ENCODE peak calls at places on chromosomes 2 and 18, in six cellular contexts. V, B, K, D, Y and F are unnamed samples.

GRCh38 chr2:98538280-98539041 is 69.9 kb downstream of the COA5 start:
- DNase-seq in V (no peak), B (no peak), K (no peak), D (no peak), Y (no peak), F (no peak)

GRCh38 chr2:241739651-241740050 is 5.2 kb downstream of the D2HGDH start:
- DNase-seq in V (no peak), B (no peak), K (no peak), D (no peak), Y (no peak), F (no peak)

GRCh38 chr2:162582357-162582798 is 238.4 kb downstream of the GCA start:
- DNase-seq in V (peak; percentile 61), B (peak; percentile 12), K (no peak), D (no peak), Y (peak; percentile 89), F (no peak)

GRCh38 chr2:10647451-10647850 is 42.3 kb downstream of the NOL10 start:
- DNase-seq in V (no peak), B (no peak), K (no peak), D (no peak), Y (no peak), F (no peak)

GRCh38 chr18:8479826-8480225 is 129.4 kb upstream of the RAB12 start:
- DNase-seq in V (no peak), B (no peak), K (no peak), D (no peak), Y (no peak), F (no peak)

GRCh38 chr2:66874411-66874810 is 439.5 kb downstream of the MEIS1 start:
- DNase-seq in V (no peak), B (no peak), K (no peak), D (no peak), Y (no peak), F (no peak)

GRCh38 chr2:135890830-135891229 is 14.6 kb upstream of the MCM6 start:
- DNase-seq in V (no peak), B (no peak), K (no peak), D (no peak), Y (no peak), F (no peak)

GRCh38 chr18:57881818-57882413 is 78.8 kb upstream of the ATP8B1 start:
- DNase-seq in V (peak; percentile 65), B (peak; percentile 20), K (peak; percentile 72), D (peak; percentile 76), Y (peak; percentile 69), F (peak; percentile 65)

GRCh38 chr2:59726226-59726800 is 827.1 kb downstream of the BCL11A start:
- DNase-seq in V (no peak), B (no peak), K (no peak), D (no peak), Y (no peak), F (no peak)

GRCh38 chr18:32730620-32731021 is 42.2 kb downstream of the KLHL14 start:
- DNase-seq in V (no peak), B (no peak), K (no peak), D (no peak), Y (no peak), F (no peak)

GRCh38 chr18:79374408-79375171 is 21.1 kb upstream of the NFATC1 start:
- DNase-seq in V (no peak), B (no peak), K (peak; percentile 40), D (peak; percentile 11), Y (no peak), F (no peak)

DNA sequence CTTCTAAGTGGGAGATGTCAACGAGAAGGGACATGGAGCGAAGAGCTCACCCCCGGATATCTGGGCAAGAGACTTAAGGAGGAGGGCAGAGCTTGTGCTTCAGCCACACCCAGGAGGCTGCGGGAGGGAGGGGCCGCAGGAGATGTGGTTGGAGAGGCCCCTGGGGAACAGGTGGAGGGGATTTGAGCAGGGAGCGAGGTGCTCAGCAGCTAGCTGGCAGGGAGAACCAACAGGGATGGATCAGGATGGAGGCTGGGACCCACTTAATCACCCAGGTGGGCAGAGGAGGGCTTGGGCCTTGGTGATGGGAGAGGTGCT is 78.3 kb downstream of the MBP start:
- DNase-seq in V (no peak), B (no peak), K (no peak), D (no peak), Y (no peak), F (no peak)
- H3K4me3 ChIP-seq in V (no peak overlapping the region), B (no peak overlapping the region), K (no peak overlapping the region), D (no peak overlapping the region), Y (no peak overlapping the region), F (no peak overlapping the region)

GRCh38 chr2:86221066-86221684 is 21.9 kb downstream of the MRPL35 start:
- DNase-seq in V (peak; percentile 42), B (peak; percentile 44), K (no peak), D (peak; percentile 50), Y (no peak), F (no peak)

GRCh38 chr2:86216577-86217555 is 17.6 kb downstream of the MRPL35 start:
- DNase-seq in V (no peak), B (no peak), K (no peak), D (peak; percentile 22), Y (no peak), F (no peak)

GRCh38 chr2:86214503-86214832 is 15.2 kb downstream of the MRPL35 start:
- DNase-seq in V (no peak), B (no peak), K (no peak), D (no peak), Y (no peak), F (no peak)

GRCh38 chr2:86219896-86220295 is 20.6 kb downstream of the MRPL35 start:
- DNase-seq in V (no peak), B (no peak), K (no peak), D (no peak), Y (no peak), F (no peak)

GRCh38 chr2:86218124-86218523 is 18.9 kb downstream of the MRPL35 start:
- DNase-seq in V (no peak), B (no peak), K (no peak), D (peak; percentile 11), Y (no peak), F (no peak)
- H3K27ac ChIP-seq in V (no peak overlapping the region), B (no peak overlapping the region), K (no peak overlapping the region), D (no peak overlapping the region), Y (no peak overlapping the region), F (no peak overlapping the region)

DNA sequence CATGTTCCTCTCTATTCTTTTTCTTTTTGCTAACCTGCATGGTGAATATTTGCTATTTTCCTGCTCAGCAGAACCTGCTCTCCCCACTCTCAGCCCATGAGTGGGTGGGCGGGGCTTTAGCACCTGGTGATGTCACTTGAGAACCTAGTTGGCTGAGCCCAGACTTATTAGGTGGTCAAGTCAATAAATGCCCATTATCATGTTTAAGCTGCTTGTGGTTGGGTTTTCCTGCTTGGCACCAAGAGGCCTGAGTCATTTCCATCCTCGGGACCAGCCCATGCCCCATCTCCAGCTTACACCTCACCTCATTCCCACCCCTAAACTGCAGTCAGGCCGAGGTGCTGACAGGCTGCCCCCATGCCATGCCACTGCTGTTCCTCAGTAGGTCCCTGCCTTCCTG is 226.6 kb downstream of the ANKRD30B start:
- DNase-seq in V (no peak), B (no peak), K (no peak), D (no peak), Y (no peak), F (no peak)
- H3K9me3 ChIP-seq in V (no peaks in the 10 kb centered on the region), B (no peaks in the 10 kb centered on the region), K (no peaks in the 10 kb centered on the region), D (no peaks in the 10 kb centered on the region), Y (no peaks in the 10 kb centered on the region), F (no peaks in the 10 kb centered on the region)

GRCh38 chr2:13114391-13114790 is 397.7 kb downstream of the TRIB2 start:
- DNase-seq in V (peak; percentile 18), B (no peak), K (no peak), D (peak; percentile 60), Y (peak; percentile 54), F (peak; percentile 49)
- H3K4me3 ChIP-seq in V (no peak overlapping the region), B (no peak overlapping the region), K (no peak overlapping the region), D (no peak overlapping the region), Y (no peak overlapping the region), F (no peak overlapping the region)

GRCh38 chr2:189927823-189928222 is 134.7 kb downstream of the MSTN start:
- DNase-seq in V (no peak), B (no peak), K (no peak), D (no peak), Y (no peak), F (no peak)
- H3K27ac ChIP-seq in V (no peak overlapping the region), B (no peak overlapping the region), K (no peak overlapping the region), D (no peak overlapping the region), Y (no peak overlapping the region), F (no peak overlapping the region)

GRCh38 chr18:14961991-14962390 is 214.0 kb downstream of the ANKRD30B start:
- DNase-seq in V (no peak), B (no peak), K (no peak), D (no peak), Y (no peak), F (no peak)

GRCh38 chr18:14962626-14963025 is 214.7 kb downstream of the ANKRD30B start:
- DNase-seq in V (no peak), B (no peak), K (no peak), D (no peak), Y (no peak), F (no peak)

GRCh38 chr18:14963246-14963645 is 215.3 kb downstream of the ANKRD30B start:
- DNase-seq in V (no peak), B (no peak), K (no peak), D (no peak), Y (no peak), F (no peak)

GRCh38 chr18:14959550-14959949 is 211.6 kb downstream of the ANKRD30B start:
- DNase-seq in V (no peak), B (no peak), K (no peak), D (no peak), Y (no peak), F (no peak)

GRCh38 chr18:14958701-14959100 is 210.7 kb downstream of the ANKRD30B start:
- DNase-seq in V (no peak), B (no peak), K (no peak), D (no peak), Y (no peak), F (no peak)
- H3K9me3 ChIP-seq in V (peaks cover 3% of the 10 kb centered on the region), B (no peaks in the 10 kb centered on the region), K (no peaks in the 10 kb centered on the region), D (no peaks in the 10 kb centered on the region), Y (no peaks in the 10 kb centered on the region), F (no peaks in the 10 kb centered on the region)

GRCh38 chr2:29878898-29879297 is 42.5 kb downstream of the ALK start:
- DNase-seq in V (no peak), B (peak; percentile 63), K (no peak), D (no peak), Y (no peak), F (no peak)

GRCh38 chr2:29876374-29876773 is 45.0 kb downstream of the ALK start:
- DNase-seq in V (no peak), B (no peak), K (no peak), D (no peak), Y (no peak), F (no peak)

GRCh38 chr2:29880084-29880483 is 41.3 kb downstream of the ALK start:
- DNase-seq in V (no peak), B (no peak), K (no peak), D (no peak), Y (no peak), F (no peak)

DNA sequence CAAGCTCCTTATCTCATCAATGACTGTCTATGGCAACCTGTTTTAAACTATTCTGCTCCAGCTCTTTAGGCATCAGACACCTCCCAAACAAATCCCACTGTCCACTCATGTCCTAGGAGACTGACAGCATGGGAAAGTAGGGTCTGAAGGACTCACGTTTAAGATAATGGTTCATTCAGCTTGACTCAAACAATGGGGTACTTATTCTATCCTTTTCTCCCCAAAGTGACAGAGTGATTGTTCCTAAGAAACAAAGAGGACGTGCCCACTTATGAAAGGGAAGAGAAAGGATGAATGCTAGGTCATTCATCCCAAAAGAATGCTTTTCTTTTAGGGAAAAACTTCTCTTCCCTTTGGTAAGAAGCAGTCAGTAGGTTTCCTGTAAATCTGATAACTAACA is 41.9 kb downstream of the ALK start:
- DNase-seq in V (no peak), B (no peak), K (no peak), D (no peak), Y (no peak), F (no peak)
- H3K4me3 ChIP-seq in V (no peak overlapping the region), B (no peak overlapping the region), K (no peak overlapping the region), D (no peak overlapping the region), Y (no peak overlapping the region), F (no peak overlapping the region)